ENCODE peak calls at places on chromosomes 11 and 22, in ten cellular contexts. One of them, this sample, is unnamed.

GRCh38 chr11:25891960-25892359 is 440.0 kb upstream of the ANO3 start:
- DNase-seq in effector memory CD4-positive, alpha-beta T cell: no peak
- DNase-seq in CD4-positive, CD25-positive, alpha-beta regulatory T cell: no peak
- DNase-seq in CD4-positive, alpha-beta memory T cell: no peak
- DNase-seq in fibroblast of lung: no peak
- DNase-seq in prostate gland: no peak
- DNase-seq in mucosa of descending colon: no peak
- DNase-seq in trophoblast cell: no peak
- DNase-seq in aorta: no peak
- DNase-seq in transverse colon: no peak
- DNase-seq in this sample: no peak

GRCh38 chr11:64000026-64000739 is 13.9 kb downstream of the OTUB1 start:
- DNase-seq in fibroblast of lung: peak; percentile 71
- DNase-seq in CD4-positive, alpha-beta memory T cell: peak; percentile 76
- DNase-seq in prostate gland: peak; percentile 55
- DNase-seq in effector memory CD4-positive, alpha-beta T cell: peak; percentile 58
- DNase-seq in CD4-positive, CD25-positive, alpha-beta regulatory T cell: peak; percentile 72
- DNase-seq in trophoblast cell: peak; percentile 58
- DNase-seq in transverse colon: peak; percentile 71
- DNase-seq in mucosa of descending colon: peak; percentile 70
- DNase-seq in aorta: peak; percentile 91
- DNase-seq in this sample: no peak

GRCh38 chr22:46312056-46312455 is 15.4 kb downstream of the GTSE1 start:
- DNase-seq in CD4-positive, CD25-positive, alpha-beta regulatory T cell: no peak
- DNase-seq in prostate gland: no peak
- DNase-seq in fibroblast of lung: no peak
- DNase-seq in transverse colon: no peak
- DNase-seq in CD4-positive, alpha-beta memory T cell: no peak
- DNase-seq in mucosa of descending colon: no peak
- DNase-seq in aorta: peak; percentile 52
- DNase-seq in trophoblast cell: no peak
- DNase-seq in effector memory CD4-positive, alpha-beta T cell: no peak
- DNase-seq in this sample: no peak

GRCh38 chr11:96097844-96098421 is 174.0 kb upstream of the MTMR2 start:
- DNase-seq in aorta: no peak
- DNase-seq in CD4-positive, alpha-beta memory T cell: no peak
- DNase-seq in transverse colon: peak; percentile 23
- DNase-seq in effector memory CD4-positive, alpha-beta T cell: no peak
- DNase-seq in trophoblast cell: no peak
- DNase-seq in fibroblast of lung: no peak
- DNase-seq in prostate gland: no peak
- DNase-seq in mucosa of descending colon: peak; percentile 32
- DNase-seq in CD4-positive, CD25-positive, alpha-beta regulatory T cell: no peak
- DNase-seq in this sample: no peak

GRCh38 chr11:94629741-94630140 is 62.6 kb downstream of the PIWIL4 start:
- DNase-seq in fibroblast of lung: peak; percentile 14
- DNase-seq in effector memory CD4-positive, alpha-beta T cell: no peak
- DNase-seq in CD4-positive, CD25-positive, alpha-beta regulatory T cell: no peak
- DNase-seq in transverse colon: no peak
- DNase-seq in CD4-positive, alpha-beta memory T cell: no peak
- DNase-seq in aorta: no peak
- DNase-seq in mucosa of descending colon: no peak
- DNase-seq in trophoblast cell: no peak
- DNase-seq in prostate gland: no peak
- DNase-seq in this sample: no peak

GRCh38 chr11:85774256-85775097 is 36.5 kb downstream of the SYTL2 start:
- DNase-seq in transverse colon: no peak
- DNase-seq in aorta: no peak
- DNase-seq in trophoblast cell: no peak
- DNase-seq in effector memory CD4-positive, alpha-beta T cell: no peak
- DNase-seq in mucosa of descending colon: peak; percentile 49
- DNase-seq in prostate gland: no peak
- DNase-seq in CD4-positive, CD25-positive, alpha-beta regulatory T cell: no peak
- DNase-seq in fibroblast of lung: no peak
- DNase-seq in CD4-positive, alpha-beta memory T cell: no peak
- DNase-seq in this sample: no peak

GRCh38 chr11:9990221-9990973 is 303.6 kb downstream of the SBF2 start:
- DNase-seq in CD4-positive, CD25-positive, alpha-beta regulatory T cell: no peak
- DNase-seq in aorta: no peak
- DNase-seq in prostate gland: no peak
- DNase-seq in trophoblast cell: no peak
- DNase-seq in mucosa of descending colon: no peak
- DNase-seq in effector memory CD4-positive, alpha-beta T cell: no peak
- DNase-seq in fibroblast of lung: peak; percentile 62
- DNase-seq in CD4-positive, alpha-beta memory T cell: no peak
- DNase-seq in transverse colon: no peak
- DNase-seq in this sample: no peak

GRCh38 chr11:125724125-125724524 is 22.0 kb upstream of the PATE1 start:
- DNase-seq in CD4-positive, CD25-positive, alpha-beta regulatory T cell: no peak
- DNase-seq in trophoblast cell: no peak
- DNase-seq in aorta: no peak
- DNase-seq in transverse colon: no peak
- DNase-seq in mucosa of descending colon: peak; percentile 2
- DNase-seq in prostate gland: no peak
- DNase-seq in effector memory CD4-positive, alpha-beta T cell: no peak
- DNase-seq in CD4-positive, alpha-beta memory T cell: peak; percentile 9
- DNase-seq in fibroblast of lung: peak; percentile 1
- DNase-seq in this sample: no peak

GRCh38 chr22:31106651-31107205 is 640 bp downstream of the SELENOM start:
- DNase-seq in fibroblast of lung: peak; percentile 56
- DNase-seq in prostate gland: no peak
- DNase-seq in transverse colon: no peak
- DNase-seq in CD4-positive, CD25-positive, alpha-beta regulatory T cell: no peak
- DNase-seq in mucosa of descending colon: no peak
- DNase-seq in aorta: no peak
- DNase-seq in effector memory CD4-positive, alpha-beta T cell: no peak
- DNase-seq in trophoblast cell: no peak
- DNase-seq in CD4-positive, alpha-beta memory T cell: no peak
- DNase-seq in this sample: peak; percentile 73

GRCh38 chr11:16976360-16976759 is 37.9 kb downstream of the PLEKHA7 start:
- DNase-seq in transverse colon: no peak
- DNase-seq in fibroblast of lung: no peak
- DNase-seq in prostate gland: no peak
- DNase-seq in aorta: no peak
- DNase-seq in CD4-positive, alpha-beta memory T cell: no peak
- DNase-seq in mucosa of descending colon: no peak
- DNase-seq in CD4-positive, CD25-positive, alpha-beta regulatory T cell: no peak
- DNase-seq in trophoblast cell: no peak
- DNase-seq in effector memory CD4-positive, alpha-beta T cell: no peak
- DNase-seq in this sample: no peak

GRCh38 chr11:6391548-6392134 is 1.4 kb downstream of the SMPD1 start:
- DNase-seq in CD4-positive, CD25-positive, alpha-beta regulatory T cell: no peak
- DNase-seq in trophoblast cell: no peak
- DNase-seq in transverse colon: no peak
- DNase-seq in prostate gland: no peak
- DNase-seq in CD4-positive, alpha-beta memory T cell: no peak
- DNase-seq in fibroblast of lung: no peak
- DNase-seq in mucosa of descending colon: no peak
- DNase-seq in effector memory CD4-positive, alpha-beta T cell: no peak
- DNase-seq in aorta: peak; percentile 71
- DNase-seq in this sample: no peak

GRCh38 chr11:23856654-23857053 is 640.2 kb upstream of the LUZP2 start:
- DNase-seq in CD4-positive, alpha-beta memory T cell: no peak
- DNase-seq in trophoblast cell: no peak
- DNase-seq in effector memory CD4-positive, alpha-beta T cell: no peak
- DNase-seq in transverse colon: no peak
- DNase-seq in prostate gland: no peak
- DNase-seq in fibroblast of lung: peak; percentile 96
- DNase-seq in CD4-positive, CD25-positive, alpha-beta regulatory T cell: no peak
- DNase-seq in aorta: no peak
- DNase-seq in mucosa of descending colon: no peak
- DNase-seq in this sample: no peak

GRCh38 chr11:69509846-69510390 is 28.5 kb downstream of the LINC01488 start:
- DNase-seq in mucosa of descending colon: no peak
- DNase-seq in CD4-positive, CD25-positive, alpha-beta regulatory T cell: no peak
- DNase-seq in transverse colon: no peak
- DNase-seq in CD4-positive, alpha-beta memory T cell: no peak
- DNase-seq in effector memory CD4-positive, alpha-beta T cell: no peak
- DNase-seq in prostate gland: no peak
- DNase-seq in fibroblast of lung: no peak
- DNase-seq in trophoblast cell: no peak
- DNase-seq in aorta: peak; percentile 42
- DNase-seq in this sample: no peak

GRCh38 chr11:65379698-65380459 is 2.6 kb downstream of the SLC25A45 start:
- DNase-seq in aorta: no peak
- DNase-seq in fibroblast of lung: no peak
- DNase-seq in prostate gland: no peak
- DNase-seq in effector memory CD4-positive, alpha-beta T cell: no peak
- DNase-seq in trophoblast cell: no peak
- DNase-seq in transverse colon: no peak
- DNase-seq in mucosa of descending colon: no peak
- DNase-seq in CD4-positive, CD25-positive, alpha-beta regulatory T cell: no peak
- DNase-seq in CD4-positive, alpha-beta memory T cell: no peak
- DNase-seq in this sample: no peak

GRCh38 chr22:46897246-46897623 is 134.8 kb downstream of the TBC1D22A start:
- DNase-seq in prostate gland: no peak
- DNase-seq in CD4-positive, CD25-positive, alpha-beta regulatory T cell: no peak
- DNase-seq in trophoblast cell: no peak
- DNase-seq in CD4-positive, alpha-beta memory T cell: no peak
- DNase-seq in transverse colon: no peak
- DNase-seq in fibroblast of lung: no peak
- DNase-seq in aorta: peak; percentile 42
- DNase-seq in mucosa of descending colon: no peak
- DNase-seq in effector memory CD4-positive, alpha-beta T cell: no peak
- DNase-seq in this sample: no peak

GRCh38 chr11:14973621-14974020 is 1.5 kb upstream of the CALCA start:
- DNase-seq in trophoblast cell: no peak
- DNase-seq in mucosa of descending colon: no peak
- DNase-seq in fibroblast of lung: peak; percentile 34
- DNase-seq in transverse colon: no peak
- DNase-seq in prostate gland: no peak
- DNase-seq in CD4-positive, CD25-positive, alpha-beta regulatory T cell: peak; percentile 26
- DNase-seq in CD4-positive, alpha-beta memory T cell: peak; percentile 19
- DNase-seq in effector memory CD4-positive, alpha-beta T cell: no peak
- DNase-seq in aorta: peak; percentile 79
- DNase-seq in this sample: no peak

GRCh38 chr22:18024276-18024939 is at the start of gene MICAL3:
- DNase-seq in mucosa of descending colon: peak; percentile 79
- DNase-seq in prostate gland: peak; percentile 57
- DNase-seq in aorta: peak; percentile 86
- DNase-seq in trophoblast cell: peak; percentile 47
- DNase-seq in fibroblast of lung: peak; percentile 65
- DNase-seq in CD4-positive, alpha-beta memory T cell: peak; percentile 68
- DNase-seq in effector memory CD4-positive, alpha-beta T cell: peak; percentile 28
- DNase-seq in transverse colon: peak; percentile 75
- DNase-seq in CD4-positive, CD25-positive, alpha-beta regulatory T cell: peak; percentile 63
- DNase-seq in this sample: peak; percentile 73
- H3K4me3 ChIP-seq in mucosa of descending colon: peak within 1 kb of the TSS; percentile 29
- H3K4me3 ChIP-seq in prostate gland: peak within 1 kb of the TSS; percentile 55
- H3K4me3 ChIP-seq in aorta: peak within 1 kb of the TSS; percentile 60
- H3K4me3 ChIP-seq in trophoblast cell: peak within 1 kb of the TSS; percentile 68
- H3K4me3 ChIP-seq in fibroblast of lung: peak within 1 kb of the TSS; percentile 71
- H3K4me3 ChIP-seq in CD4-positive, alpha-beta memory T cell: peak within 1 kb of the TSS; percentile 61
- H3K4me3 ChIP-seq in effector memory CD4-positive, alpha-beta T cell: peak within 1 kb of the TSS; percentile 62
- H3K4me3 ChIP-seq in transverse colon: peak within 1 kb of the TSS; percentile 84
- H3K4me3 ChIP-seq in CD4-positive, CD25-positive, alpha-beta regulatory T cell: peak within 1 kb of the TSS; percentile 77
- H3K4me3 ChIP-seq in this sample: peak within 1 kb of the TSS; percentile 56

DNA sequence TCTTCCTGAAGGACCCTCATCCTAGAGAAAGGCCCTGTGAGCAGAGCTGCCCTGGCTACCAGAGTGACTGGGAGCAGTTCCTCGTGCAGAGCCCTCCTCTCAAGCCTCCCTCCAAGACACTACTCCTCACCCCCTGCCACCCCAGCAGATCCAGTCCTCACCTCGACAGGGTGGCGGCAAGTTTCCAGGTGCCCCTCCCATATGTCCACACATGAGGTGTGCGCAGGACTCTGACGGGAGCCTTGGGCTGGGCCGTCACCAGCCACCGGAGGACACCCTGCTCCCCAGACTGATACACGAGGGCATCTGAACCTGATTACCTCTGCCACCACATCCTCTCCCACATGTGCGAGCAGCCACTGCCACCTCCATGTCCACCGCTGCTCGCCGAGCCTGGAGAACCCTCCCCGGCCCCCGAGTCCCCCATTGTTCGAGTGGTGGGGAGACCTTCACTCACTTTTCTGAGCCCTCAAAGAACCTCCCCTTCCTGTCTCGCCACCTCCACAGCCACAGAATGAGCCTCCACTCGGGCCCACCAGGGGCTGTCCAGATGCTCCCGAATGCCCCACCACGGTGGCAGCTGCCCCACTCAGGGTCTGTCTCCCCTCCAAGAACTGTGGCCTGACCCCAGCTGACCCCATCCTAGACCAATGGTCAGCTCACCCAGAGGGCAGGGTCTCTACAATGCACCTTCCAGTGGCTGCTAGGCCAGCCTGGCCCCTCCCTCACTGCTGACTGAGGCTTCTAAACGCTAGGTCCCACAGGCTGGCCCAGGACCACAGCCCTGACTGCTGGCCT is 62.5 kb downstream of the DGCR2 start:
- DNase-seq in transverse colon: no peak
- DNase-seq in CD4-positive, alpha-beta memory T cell: no peak
- DNase-seq in effector memory CD4-positive, alpha-beta T cell: no peak
- DNase-seq in aorta: no peak
- DNase-seq in fibroblast of lung: no peak
- DNase-seq in CD4-positive, CD25-positive, alpha-beta regulatory T cell: no peak
- DNase-seq in trophoblast cell: no peak
- DNase-seq in mucosa of descending colon: no peak
- DNase-seq in prostate gland: no peak
- DNase-seq in this sample: no peak
- H3K36me3 ChIP-seq in transverse colon: no peaks in the 10 kb centered on the region
- H3K36me3 ChIP-seq in CD4-positive, alpha-beta memory T cell: peaks cover 75% of the 10 kb centered on the region
- H3K36me3 ChIP-seq in effector memory CD4-positive, alpha-beta T cell: peaks cover 92% of the 10 kb centered on the region
- H3K36me3 ChIP-seq in aorta: no peaks in the 10 kb centered on the region
- H3K36me3 ChIP-seq in fibroblast of lung: peaks cover 19% of the 10 kb centered on the region
- H3K36me3 ChIP-seq in CD4-positive, CD25-positive, alpha-beta regulatory T cell: peaks cover 88% of the 10 kb centered on the region
- H3K36me3 ChIP-seq in trophoblast cell: peaks cover 77% of the 10 kb centered on the region
- H3K36me3 ChIP-seq in mucosa of descending colon: peaks cover 3% of the 10 kb centered on the region
- H3K36me3 ChIP-seq in prostate gland: peaks cover 2% of the 10 kb centered on the region
- H3K36me3 ChIP-seq in this sample: peaks cover 80% of the 10 kb centered on the region

GRCh38 chr22:49934891-49935557 is 16.6 kb downstream of the CRELD2 start:
- DNase-seq in trophoblast cell: no peak
- DNase-seq in aorta: peak; percentile 96
- DNase-seq in mucosa of descending colon: peak; percentile 89
- DNase-seq in CD4-positive, alpha-beta memory T cell: peak; percentile 78
- DNase-seq in prostate gland: peak; percentile 76
- DNase-seq in effector memory CD4-positive, alpha-beta T cell: peak; percentile 74
- DNase-seq in transverse colon: peak; percentile 92
- DNase-seq in CD4-positive, CD25-positive, alpha-beta regulatory T cell: peak; percentile 73
- DNase-seq in fibroblast of lung: peak; percentile 59
- DNase-seq in this sample: peak; percentile 75
- H3K4me1 ChIP-seq in trophoblast cell: peaks cover 7% of the 10 kb centered on the region
- H3K4me1 ChIP-seq in aorta: peaks cover 2% of the 10 kb centered on the region
- H3K4me1 ChIP-seq in mucosa of descending colon: peaks cover 42% of the 10 kb centered on the region
- H3K4me1 ChIP-seq in CD4-positive, alpha-beta memory T cell: peaks cover 58% of the 10 kb centered on the region
- H3K4me1 ChIP-seq in prostate gland: peaks cover 22% of the 10 kb centered on the region
- H3K4me1 ChIP-seq in effector memory CD4-positive, alpha-beta T cell: peaks cover 33% of the 10 kb centered on the region
- H3K4me1 ChIP-seq in transverse colon: peaks cover 40% of the 10 kb centered on the region
- H3K4me1 ChIP-seq in CD4-positive, CD25-positive, alpha-beta regulatory T cell: peaks cover 57% of the 10 kb centered on the region
- H3K4me1 ChIP-seq in fibroblast of lung: peaks cover 24% of the 10 kb centered on the region
- H3K4me1 ChIP-seq in this sample: peaks cover 27% of the 10 kb centered on the region

DNA sequence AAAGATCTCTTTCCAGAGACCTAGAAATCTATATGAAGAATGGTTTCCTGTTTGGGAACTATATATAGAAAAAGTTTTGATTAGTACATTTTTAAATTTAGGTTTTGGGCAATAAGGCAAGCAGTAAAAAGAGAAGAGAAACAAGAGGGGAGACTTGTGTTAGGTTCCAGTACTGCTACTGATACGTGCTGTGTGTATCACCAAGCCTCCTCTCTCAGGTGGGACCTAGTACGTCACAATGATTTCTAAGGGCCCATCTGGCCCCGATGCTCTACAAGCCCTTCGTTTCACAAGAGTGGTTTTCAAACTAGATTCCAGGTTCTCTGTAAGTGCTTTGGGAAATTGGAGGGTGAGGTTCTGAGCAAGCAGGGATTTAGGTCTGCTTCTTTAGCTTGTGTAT is 39.2 kb downstream of the USP35 start:
- DNase-seq in CD4-positive, CD25-positive, alpha-beta regulatory T cell: no peak
- DNase-seq in CD4-positive, alpha-beta memory T cell: no peak
- DNase-seq in effector memory CD4-positive, alpha-beta T cell: no peak
- DNase-seq in aorta: no peak
- DNase-seq in transverse colon: no peak
- DNase-seq in prostate gland: no peak
- DNase-seq in mucosa of descending colon: no peak
- DNase-seq in fibroblast of lung: no peak
- DNase-seq in trophoblast cell: no peak
- DNase-seq in this sample: no peak
- H3K4me3 ChIP-seq in CD4-positive, CD25-positive, alpha-beta regulatory T cell: no peak overlapping the region
- H3K4me3 ChIP-seq in CD4-positive, alpha-beta memory T cell: no peak overlapping the region
- H3K4me3 ChIP-seq in effector memory CD4-positive, alpha-beta T cell: no peak overlapping the region
- H3K4me3 ChIP-seq in aorta: no peak overlapping the region
- H3K4me3 ChIP-seq in transverse colon: no peak overlapping the region
- H3K4me3 ChIP-seq in prostate gland: no peak overlapping the region
- H3K4me3 ChIP-seq in mucosa of descending colon: no peak overlapping the region
- H3K4me3 ChIP-seq in fibroblast of lung: no peak overlapping the region
- H3K4me3 ChIP-seq in trophoblast cell: no peak overlapping the region
- H3K4me3 ChIP-seq in this sample: no peak overlapping the region